ENCODE peak calls at places on chromosome 6, in five cellular contexts. P is kidney epithelial cell; E is activated CD4-positive, alpha-beta T cell treated with anti-CD3 and anti-CD28 coated beads, Interleukin-2, amount 50 U/mL, for 1 hour; T is GM12865; A is astrocyte. V is an unnamed sample.

GRCh38 chr6:149861603-149862423 is 2.3 kb downstream of the LRP11 start:
- DNase-seq in A (no peak), E (no peak), P (no peak), T (no peak), V (no peak)

GRCh38 chr6:144310761-144311160 is 25.6 kb downstream of the UTRN start:
- DNase-seq in T (peak), E (no peak), P (no peak), A (no peak), V (no peak)

GRCh38 chr6:33905081-33905609 is 101.3 kb upstream of the MLN start:
- DNase-seq in T (peak), P (no peak), E (peak), A (no peak), V (no peak)

GRCh38 chr6:148240463-148240845 is 102.2 kb upstream of the SASH1 start:
- DNase-seq in P (no peak), T (no peak), A (peak), E (no peak), V (no peak)

GRCh38 chr6:129686941-129687627 is 22.9 kb downstream of the ARHGAP18 start:
- DNase-seq in T (peak), E (peak), A (peak), P (no peak), V (no peak)

GRCh38 chr6:16624631-16625299 is 136.5 kb downstream of the ATXN1 start:
- DNase-seq in P (no peak), A (no peak), E (no peak), T (no peak), V (no peak)

GRCh38 chr6:17589402-17590116 is 10.5 kb upstream of the FAM8A1 start:
- DNase-seq in P (peak), T (peak), A (peak), E (no peak), V (no peak)

GRCh38 chr6:1832844-1833787 is 223.4 kb downstream of the FOXC1 start:
- DNase-seq in A (peak), T (no peak), P (no peak), E (no peak), V (no peak)

GRCh38 chr6:168501561-168501960 is 60.6 kb downstream of the SMOC2 start:
- DNase-seq in T (no peak), P (no peak), E (no peak), A (no peak), V (no peak)

GRCh38 chr6:35707714-35708407 is 19.1 kb upstream of the FKBP5 start:
- DNase-seq in E (no peak), P (no peak), A (no peak), T (no peak), V (no peak)

GRCh38 chr6:6629416-6629815 is 40.9 kb downstream of the LY86 start:
- DNase-seq in T (no peak), P (peak), E (no peak), A (no peak), V (no peak)

GRCh38 chr6:37486440-37486839 is 13.3 kb downstream of the CCDC167 start:
- DNase-seq in P (no peak), E (no peak), T (no peak), A (no peak), V (no peak)

GRCh38 chr6:137015943-137016342 is 28.8 kb downstream of the IL20RA start:
- DNase-seq in A (no peak), P (no peak), T (no peak), E (no peak), V (no peak)

GRCh38 chr6:39590994-39591393 is 134.2 kb downstream of the KIF6 start:
- DNase-seq in P (no peak), A (no peak), E (no peak), T (no peak), V (no peak)

GRCh38 chr6:149938571-149939462 is 3.0 kb upstream of the ULBP2 start:
- DNase-seq in P (no peak), T (peak), A (no peak), E (peak), V (no peak)

GRCh38 chr6:17385660-17386059 is 7.7 kb upstream of the CAP2 start:
- DNase-seq in A (peak), T (no peak), P (no peak), E (no peak), V (no peak)

GRCh38 chr6:3546121-3546520 is 89.3 kb upstream of the SLC22A23 start:
- DNase-seq in E (no peak), P (no peak), T (no peak), A (no peak), V (no peak)

GRCh38 chr6:35048031-35048613 is 93.0 kb downstream of the TCP11 start:
- DNase-seq in T (no peak), A (no peak), P (no peak), E (no peak), V (no peak)

GRCh38 chr6:35154262-35154661 is 13.1 kb upstream of the TCP11 start:
- DNase-seq in E (no peak), P (no peak), T (no peak), A (peak), V (no peak)